ENCODE peak calls at places on chromosome 13, in four cellular contexts. R is GM23338, N is HCT116, A is SK-N-SH. S is an unnamed sample. For H3K9me2, the result is how much of the 10 kb centered on the place peaks cover.

GRCh38 chr13:108083056-108083455 is 132.3 kb downstream of the LIG4 start:
- DNase-seq in R (peak), N (no peak), A (no peak), S (no peak)

GRCh38 chr13:92657565-92657964 is 569.0 kb upstream of the GPC6 start:
- DNase-seq in R (no peak), N (no peak), A (no peak), S (no peak)

GRCh38 chr13:80083516-80084085 is 257.3 kb downstream of the SPRY2 start:
- DNase-seq in R (no peak), N (no peak), A (no peak), S (no peak)

GRCh38 chr13:73259061-73259908 is 200.5 kb downstream of the KLF5 start:
- DNase-seq in R (no peak), N (no peak), A (no peak), S (no peak)

GRCh38 chr13:102020611-102021216 is 381.1 kb downstream of the FGF14 start:
- DNase-seq in R (no peak), N (no peak), A (no peak), S (no peak)

GRCh38 chr13:85498774-85499173 is 300.4 kb downstream of the SLITRK6 start:
- DNase-seq in R (no peak), N (no peak), A (no peak), S (no peak)

GRCh38 chr13:41111454-41111853 is 21.1 kb downstream of the KBTBD6 start:
- DNase-seq in R (no peak), N (no peak), A (no peak), S (no peak)

GRCh38 chr13:72431981-72432617 is 295.3 kb downstream of the MZT1 start:
- DNase-seq in R (peak), N (no peak), A (no peak), S (no peak)

GRCh38 chr13:77345150-77345780 is 18.4 kb upstream of the MYCBP2 start:
- DNase-seq in R (no peak), N (no peak), A (no peak), S (no peak)

GRCh38 chr13:84571264-84571663 is 689.0 kb upstream of the SLITRK1 start:
- DNase-seq in R (peak), N (no peak), A (no peak), S (peak)

GRCh38 chr13:39245688-39246087 is 207.4 kb downstream of the NHLRC3 start:
- DNase-seq in R (no peak), N (no peak), A (no peak), S (no peak)

GRCh38 chr13:98481511-98481951 is 95.4 kb downstream of the STK24 start:
- DNase-seq in R (no peak), N (no peak), A (no peak), S (no peak)

GRCh38 chr13:51148223-51148951 is 37.3 kb upstream of the C13orf42 start:
- DNase-seq in R (peak), N (no peak), A (peak), S (no peak)

GRCh38 chr13:110890279-110891150 is 24.4 kb downstream of the ANKRD10 start:
- DNase-seq in R (no peak), N (no peak), A (no peak), S (no peak)

GRCh38 chr13:38477676-38478075 is 128.0 kb downstream of the UFM1 start:
- DNase-seq in R (no peak), N (no peak), A (no peak), S (no peak)

GRCh38 chr13:28355822-28356371 is 139.0 kb downstream of the FLT1 start:
- DNase-seq in R (no peak), N (no peak), A (no peak), S (no peak)

GRCh38 chr13:29522044-29522685 is 73.3 kb downstream of the SLC7A1 start:
- DNase-seq in R (no peak), N (no peak), A (no peak), S (no peak)

GRCh38 chr13:34608326-34608725 is 333.7 kb upstream of the NBEA start:
- DNase-seq in R (no peak), N (no peak), A (no peak), S (no peak)
- H3K27ac ChIP-seq in R (no peak), N (no peak), A (no peak), S (no peak)

GRCh38 chr13:21074601-21075302 is 13.4 kb upstream of the LATS2 start:
- DNase-seq in R (no peak), N (no peak), A (no peak), S (no peak)
- H3K9me2 ChIP-seq in R (under half), N (under half), A (under half), S (under half)

GRCh38 chr13:48643159-48643558 is 10.6 kb upstream of the CYSLTR2 start:
- DNase-seq in R (no peak), N (no peak), A (no peak), S (no peak)
- H3K27ac ChIP-seq in R (no peak), N (no peak), A (no peak), S (no peak)

DNA sequence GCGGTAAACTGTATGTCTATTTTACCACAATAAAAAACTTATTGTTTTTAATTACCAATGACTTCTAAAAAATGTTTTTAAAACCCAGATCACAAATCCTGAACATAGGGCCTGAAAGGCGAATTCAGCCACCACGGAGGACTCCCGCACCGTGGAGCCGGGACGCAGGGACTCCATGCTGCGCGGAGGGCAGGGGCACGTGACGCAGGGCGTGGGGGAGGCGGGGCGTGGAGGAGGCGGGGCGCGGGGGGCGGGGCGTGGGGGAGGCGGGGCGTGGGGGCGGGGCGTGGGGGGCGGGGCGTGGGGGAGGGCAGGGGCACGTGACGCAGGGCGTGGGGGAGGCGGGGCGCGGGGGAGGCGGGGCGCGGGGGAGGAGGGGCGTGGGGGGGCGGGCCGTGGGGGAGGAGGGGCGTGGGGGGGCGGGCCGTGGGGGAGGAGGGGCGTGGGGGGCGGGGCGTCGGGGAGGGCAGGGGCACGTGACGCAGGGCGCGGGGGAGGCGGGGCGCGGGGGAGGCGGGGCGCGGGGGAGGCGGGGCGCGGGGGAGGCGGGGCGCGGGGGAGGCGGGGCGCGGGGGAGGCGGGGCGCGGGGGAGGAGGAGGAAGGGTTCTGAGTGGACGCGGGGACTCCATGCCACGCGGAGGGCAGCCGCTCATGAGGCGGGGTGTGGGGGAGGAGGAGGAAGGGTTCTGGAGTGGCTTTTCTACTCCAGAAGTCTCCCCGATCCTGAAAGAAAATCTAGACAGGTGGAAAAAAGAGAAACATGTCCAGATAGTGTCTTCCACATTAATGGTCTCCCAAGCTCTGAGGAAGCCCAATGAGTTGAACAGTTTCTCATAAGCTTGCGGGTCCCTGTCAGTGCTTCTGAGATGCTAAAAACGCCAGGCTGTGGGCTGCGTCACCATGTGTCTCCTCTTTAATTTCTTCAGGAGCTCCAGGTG is 4.4 kb upstream of the PROZ start:
- DNase-seq in R (peak), N (peak), A (peak), S (peak)
- H3K9me2 ChIP-seq in R (under half), N (under half), A (under half), S (under half)

GRCh38 chr13:23497186-23497585 is 63.7 kb upstream of the SACS start:
- DNase-seq in R (no peak), N (no peak), A (no peak), S (no peak)

GRCh38 chr13:23496255-23496654 is 62.8 kb upstream of the SACS start:
- DNase-seq in R (no peak), N (no peak), A (no peak), S (no peak)

GRCh38 chr13:23504188-23504587 is 66.0 kb upstream of the TNFRSF19 start:
- DNase-seq in R (no peak), N (no peak), A (peak), S (no peak)

GRCh38 chr13:23505007-23505406 is 65.2 kb upstream of the TNFRSF19 start:
- DNase-seq in R (no peak), N (no peak), A (no peak), S (no peak)

GRCh38 chr13:23500858-23501257 is 67.4 kb upstream of the SACS start:
- DNase-seq in R (no peak), N (no peak), A (no peak), S (no peak)
- H3K27ac ChIP-seq in R (no peak), N (no peak), A (peak), S (no peak)

DNA sequence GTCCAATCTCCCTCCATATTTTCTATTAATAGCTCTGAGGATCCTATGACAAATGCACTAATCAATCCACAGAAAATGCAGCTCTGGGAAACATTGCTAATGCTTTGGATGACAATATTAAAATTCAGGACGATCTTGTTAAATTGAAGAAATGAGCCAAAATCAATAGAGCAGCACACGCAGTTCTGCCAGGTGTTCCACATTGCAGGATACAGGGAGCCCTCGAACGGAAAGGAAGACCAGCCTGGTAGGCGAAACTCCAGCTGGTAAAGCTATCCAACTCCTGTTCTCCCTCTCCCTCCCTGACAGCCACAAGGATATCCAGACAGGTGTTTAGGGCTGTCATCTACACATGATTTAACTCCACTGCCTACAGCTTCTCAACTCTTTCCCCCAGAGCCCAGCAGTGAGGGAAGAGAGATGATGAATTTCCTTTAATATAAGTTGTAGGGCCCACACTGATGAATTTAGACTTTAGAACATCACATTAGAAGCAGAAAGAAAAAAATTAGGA is 67.7 kb downstream of the EPSTI1 start:
- DNase-seq in R (no peak), N (no peak), A (no peak), S (no peak)
- H3K9me2 ChIP-seq in R (under half), N (under half), A (under half), S (under half)